ENCODE peak calls at places on chromosome 13, in five cellular contexts. One of them, this sample, is unnamed.

GRCh38 chr13:48571121-48571901 is 38.4 kb upstream of the RCBTB2 start:
- DNase-seq in T-helper 17 cell: no peak
- DNase-seq in NCI-H345: no peak
- DNase-seq in astrocyte of the hippocampus: peak; percentile 84
- DNase-seq in SK-N-DZ: no peak
- DNase-seq in this sample: no peak

GRCh38 chr13:113980489-113981064 is 6.7 kb upstream of the C13orf46 start:
- DNase-seq in T-helper 17 cell: no peak
- DNase-seq in NCI-H345: peak; percentile 48
- DNase-seq in astrocyte of the hippocampus: no peak
- DNase-seq in SK-N-DZ: no peak
- DNase-seq in this sample: no peak

GRCh38 chr13:94162289-94162688 is 317.2 kb downstream of the DCT start:
- DNase-seq in T-helper 17 cell: no peak
- DNase-seq in NCI-H345: no peak
- DNase-seq in astrocyte of the hippocampus: no peak
- DNase-seq in SK-N-DZ: no peak
- DNase-seq in this sample: no peak

GRCh38 chr13:27379694-27380596 is 44.5 kb upstream of the GTF3A start:
- DNase-seq in T-helper 17 cell: peak; percentile 26
- DNase-seq in NCI-H345: no peak
- DNase-seq in astrocyte of the hippocampus: peak; percentile 83
- DNase-seq in SK-N-DZ: no peak
- DNase-seq in this sample: peak; percentile 86

GRCh38 chr13:31663880-31664585 is 75.3 kb upstream of the RXFP2 start:
- DNase-seq in T-helper 17 cell: no peak
- DNase-seq in NCI-H345: no peak
- DNase-seq in astrocyte of the hippocampus: no peak
- DNase-seq in SK-N-DZ: no peak
- DNase-seq in this sample: no peak

GRCh38 chr13:99867535-99868271 is 103.9 kb downstream of the ZIC5 start:
- DNase-seq in T-helper 17 cell: no peak
- DNase-seq in NCI-H345: no peak
- DNase-seq in astrocyte of the hippocampus: no peak
- DNase-seq in SK-N-DZ: no peak
- DNase-seq in this sample: no peak

GRCh38 chr13:74166286-74166685 is 32.1 kb upstream of the KLF12 start:
- DNase-seq in T-helper 17 cell: no peak
- DNase-seq in NCI-H345: no peak
- DNase-seq in astrocyte of the hippocampus: no peak
- DNase-seq in SK-N-DZ: no peak
- DNase-seq in this sample: no peak

GRCh38 chr13:34416833-34417425 is 525.1 kb upstream of the NBEA start:
- DNase-seq in T-helper 17 cell: no peak
- DNase-seq in NCI-H345: peak; percentile 1
- DNase-seq in astrocyte of the hippocampus: peak; percentile 41
- DNase-seq in SK-N-DZ: no peak
- DNase-seq in this sample: no peak

GRCh38 chr13:44906758-44907157 is 82.5 kb downstream of the NUFIP1 start:
- DNase-seq in T-helper 17 cell: no peak
- DNase-seq in NCI-H345: no peak
- DNase-seq in astrocyte of the hippocampus: peak; percentile 88
- DNase-seq in SK-N-DZ: no peak
- DNase-seq in this sample: no peak

GRCh38 chr13:80134360-80134759 is 206.6 kb downstream of the SPRY2 start:
- DNase-seq in T-helper 17 cell: no peak
- DNase-seq in NCI-H345: no peak
- DNase-seq in astrocyte of the hippocampus: no peak
- DNase-seq in SK-N-DZ: no peak
- DNase-seq in this sample: no peak

GRCh38 chr13:110379358-110379757 is 72.3 kb downstream of the COL4A2 start:
- DNase-seq in T-helper 17 cell: no peak
- DNase-seq in NCI-H345: no peak
- DNase-seq in astrocyte of the hippocampus: no peak
- DNase-seq in SK-N-DZ: no peak
- DNase-seq in this sample: no peak

GRCh38 chr13:110347535-110348308 is 40.6 kb downstream of the COL4A2 start:
- DNase-seq in T-helper 17 cell: no peak
- DNase-seq in NCI-H345: no peak
- DNase-seq in astrocyte of the hippocampus: peak; percentile 95
- DNase-seq in SK-N-DZ: no peak
- DNase-seq in this sample: no peak

GRCh38 chr13:93460005-93460404 is 233.4 kb downstream of the GPC6 start:
- DNase-seq in T-helper 17 cell: no peak
- DNase-seq in NCI-H345: no peak
- DNase-seq in astrocyte of the hippocampus: no peak
- DNase-seq in SK-N-DZ: peak; percentile 28
- DNase-seq in this sample: no peak

GRCh38 chr13:27472441-27472840 is 22.1 kb upstream of the MTIF3 start:
- DNase-seq in T-helper 17 cell: no peak
- DNase-seq in NCI-H345: no peak
- DNase-seq in astrocyte of the hippocampus: no peak
- DNase-seq in SK-N-DZ: no peak
- DNase-seq in this sample: no peak

GRCh38 chr13:48818495-48818961 is 157.2 kb upstream of the FNDC3A start:
- DNase-seq in T-helper 17 cell: no peak
- DNase-seq in NCI-H345: no peak
- DNase-seq in astrocyte of the hippocampus: peak; percentile 89
- DNase-seq in SK-N-DZ: peak; percentile 18
- DNase-seq in this sample: no peak

This sample was measured in ecto neural progenitor cell.